ENCODE peak calls at places on chromosomes 1 and 21, in seven cellular contexts. I, Z, S, D, Y, J and G are unnamed samples.

GRCh38 chr1:114353233-114353632 is 157.8 kb downstream of the TRIM33 start:
- DNase-seq in Z (peak), J (no peak), S (no peak), Y (no peak), D (no peak), I (peak), G (no peak)

GRCh38 chr1:10001016-10001665 is 4.1 kb downstream of the RBP7 start:
- DNase-seq in Y (no peak), J (no peak), D (no peak), I (no peak), Z (no peak), S (no peak), G (no peak)

GRCh38 chr1:244664353-244664752 is 11.4 kb downstream of the DESI2 start:
- DNase-seq in D (no peak), S (no peak), Y (no peak), Z (peak), J (no peak), I (peak), G (no peak)

GRCh38 chr1:62621907-62622306 is 24.6 kb downstream of the ANGPTL3 start:
- DNase-seq in D (peak), S (no peak), J (no peak), Y (peak), I (peak), Z (peak), G (no peak)

GRCh38 chr1:164369698-164370365 is 189.2 kb upstream of the PBX1 start:
- DNase-seq in Z (no peak), S (no peak), D (no peak), J (no peak), I (no peak), Y (no peak), G (no peak)

GRCh38 chr1:35367914-35368313 is 99.4 kb downstream of the ZMYM4 start:
- DNase-seq in I (no peak), Y (no peak), S (no peak), Z (no peak), J (no peak), D (no peak), G (no peak)

GRCh38 chr1:155648207-155649147 is 38.5 kb downstream of the MSTO1 start:
- DNase-seq in D (peak), I (peak), Z (peak), Y (peak), S (peak), J (peak), G (peak)

GRCh38 chr1:90995495-90995894 is 26.3 kb downstream of the ZNF644 start:
- DNase-seq in Z (peak), Y (no peak), D (no peak), I (no peak), J (no peak), S (no peak), G (no peak)

GRCh38 chr1:232186936-232187335 is 443.0 kb downstream of the SIPA1L2 start:
- DNase-seq in D (peak), Y (no peak), S (peak), J (no peak), Z (no peak), I (peak), G (no peak)

GRCh38 chr1:231618588-231619256 is 7.9 kb upstream of the DISC1 start:
- DNase-seq in J (no peak), I (no peak), Z (no peak), Y (no peak), S (no peak), D (no peak), G (no peak)

GRCh38 chr1:9151326-9151860 is 22.5 kb upstream of the GPR157 start:
- DNase-seq in Y (no peak), S (no peak), J (no peak), D (no peak), I (no peak), Z (peak), G (no peak)

GRCh38 chr1:22673486-22674409 is 20.7 kb downstream of the C1QB start:
- DNase-seq in Y (peak), I (peak), S (no peak), J (peak), D (peak), Z (peak), G (no peak)

GRCh38 chr1:163036661-163037060 is 32.5 kb upstream of the RGS4 start:
- DNase-seq in Z (peak), J (no peak), D (no peak), Y (peak), I (no peak), S (no peak), G (no peak)

GRCh38 chr1:15777913-15778707 is 19.5 kb downstream of the FBLIM1 start:
- DNase-seq in D (no peak), J (no peak), I (no peak), Y (no peak), S (no peak), Z (no peak), G (no peak)

GRCh38 chr1:20981903-20982695 is 194.6 kb downstream of the EIF4G3 start:
- DNase-seq in D (peak), Z (peak), Y (no peak), I (no peak), J (no peak), S (no peak), G (no peak)

GRCh38 chr1:232425421-232425820 is 204.5 kb downstream of the SIPA1L2 start:
- DNase-seq in Z (no peak), J (no peak), D (no peak), Y (no peak), I (no peak), S (no peak), G (no peak)

GRCh38 chr1:43854473-43854872 is 79.1 kb upstream of the ARTN start:
- DNase-seq in Z (no peak), S (no peak), D (no peak), I (no peak), J (no peak), Y (no peak), G (no peak)

GRCh38 chr1:24409535-24409934 is 4.0 kb downstream of the STPG1 start:
- DNase-seq in S (no peak), Z (peak), I (no peak), Y (peak), D (peak), J (no peak), G (no peak)

GRCh38 chr1:96927125-96927524 is 205.5 kb downstream of the PTBP2 start:
- DNase-seq in Z (peak), Y (no peak), D (no peak), J (no peak), I (peak), S (no peak), G (no peak)

GRCh38 chr1:39154553-39155361 is 49.7 kb upstream of the MACF1 start:
- DNase-seq in I (peak), J (no peak), Y (peak), Z (peak), S (no peak), D (peak), G (no peak)

GRCh38 chr21:35170244-35170756 is 121.2 kb upstream of the RUNX1 start:
- DNase-seq in I (no peak), S (no peak), Y (no peak), D (no peak), Z (no peak), J (no peak), G (no peak)

GRCh38 chr1:229456016-229456415 is 22.1 kb upstream of the ACTA1 start:
- DNase-seq in I (no peak), J (no peak), Y (no peak), S (no peak), Z (no peak), D (no peak), G (no peak)

GRCh38 chr1:203177471-203178039 is 1.9 kb upstream of the MYBPH start:
- DNase-seq in I (peak), S (no peak), J (no peak), Y (no peak), Z (peak), D (peak), G (no peak)

GRCh38 chr1:240618946-240619345 is 7.0 kb upstream of the GREM2 start:
- DNase-seq in J (no peak), I (no peak), Z (no peak), S (no peak), D (no peak), Y (peak), G (no peak)

GRCh38 chr21:33127154-33127893 is 57.4 kb downstream of the OLIG1 start:
- DNase-seq in J (peak), D (peak), Z (peak), I (peak), Y (peak), S (no peak), G (peak)

GRCh38 chr21:40635336-40635735 is 211.6 kb downstream of the DSCAM start:
- DNase-seq in J (no peak), D (no peak), Z (no peak), S (no peak), Y (no peak), I (no peak), G (no peak)

GRCh38 chr1:95022527-95022926 is 50.2 kb downstream of the ALG14 start:
- DNase-seq in J (no peak), D (no peak), I (no peak), S (no peak), Z (no peak), Y (no peak), G (no peak)

GRCh38 chr1:6352138-6352563 is 41.4 kb downstream of the ACOT7 start:
- DNase-seq in D (no peak), J (no peak), I (peak), S (peak), Y (peak), Z (no peak), G (peak)

DNA sequence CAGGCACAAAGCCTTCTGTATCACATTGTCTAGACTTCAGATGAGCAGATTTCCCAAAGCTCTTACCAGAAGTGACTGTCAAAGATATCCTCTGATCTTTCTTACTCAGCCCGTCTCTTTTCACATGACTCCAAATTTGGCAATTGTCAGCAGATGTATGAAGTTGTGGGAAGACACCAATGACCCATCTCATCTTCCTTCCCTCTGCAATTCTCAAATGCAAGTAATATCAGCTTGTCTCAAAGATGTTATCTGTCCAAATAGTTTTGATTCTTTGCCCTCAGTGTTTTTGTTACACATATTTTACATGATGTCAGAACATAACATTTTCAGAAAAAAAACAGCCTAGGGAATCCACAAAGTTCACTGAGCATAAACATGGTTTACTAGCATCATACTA is 45.1 kb upstream of the RGS2 start:
- DNase-seq in I (no peak), S (no peak), Z (peak), D (peak), Y (peak), J (no peak), G (no peak)
- H3K4ac ChIP-seq in I (no peak), S (no peak), Z (no peak), D (no peak), Y (no peak), J (no peak), G (no peak)

GRCh38 chr21:42925114-42925907 is at the start of gene ERVH48-1:
- DNase-seq in I (peak), D (peak), J (no peak), Y (peak), Z (peak), S (no peak), G (peak)

GRCh38 chr21:42923553-42924432 is 1.6 kb downstream of the ERVH48-1 start:
- DNase-seq in S (peak), J (peak), Z (peak), Y (peak), D (peak), I (peak), G (peak)

GRCh38 chr21:42922918-42923317 is 2.5 kb downstream of the ERVH48-1 start:
- DNase-seq in I (no peak), S (no peak), J (no peak), D (no peak), Z (no peak), Y (no peak), G (no peak)

GRCh38 chr21:42921912-42922311 is 3.5 kb downstream of the ERVH48-1 start:
- DNase-seq in D (no peak), J (no peak), Z (no peak), I (no peak), S (no peak), Y (no peak), G (no peak)

DNA sequence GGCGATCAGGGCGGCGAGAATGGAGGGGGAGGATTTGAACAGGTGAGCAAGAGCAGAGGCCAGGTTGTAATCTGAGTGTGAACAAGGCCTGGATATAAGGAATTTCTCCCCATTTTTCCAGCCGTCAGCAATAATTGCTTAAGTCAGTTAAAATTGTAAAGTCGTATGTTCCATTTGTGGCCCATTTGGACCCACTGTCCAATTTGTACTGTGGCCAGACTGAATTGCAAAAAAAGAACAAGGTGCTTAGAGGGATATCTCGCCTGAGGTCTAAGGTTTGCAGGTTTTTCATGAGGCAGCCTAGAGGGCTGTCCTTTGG is 1.0 kb downstream of the ERVH48-1 start:
- DNase-seq in S (no peak), J (no peak), Y (no peak), D (no peak), I (no peak), Z (no peak), G (no peak)
- H3K4me2 ChIP-seq in S (peak), J (no peak), Y (peak), D (no peak), I (peak), Z (no peak), G (peak)

DNA sequence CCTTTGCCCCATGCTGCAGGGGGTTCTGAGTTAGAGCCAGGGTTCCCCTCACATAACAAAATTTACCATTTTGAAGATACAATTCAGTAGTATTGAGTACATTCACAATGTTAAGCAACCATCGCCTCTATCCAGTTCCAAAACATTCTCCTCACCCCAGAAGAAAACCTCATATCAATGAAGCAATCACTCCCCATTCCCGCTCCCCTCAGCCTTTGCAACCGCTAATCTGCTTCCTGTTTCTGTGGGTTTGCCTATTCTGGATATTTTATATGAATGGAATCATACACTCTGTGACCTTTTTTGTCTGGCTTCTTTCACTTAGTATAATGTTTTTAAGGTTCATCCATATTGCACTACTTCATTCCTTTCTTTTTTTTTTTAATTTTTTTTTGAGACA is 32.9 kb downstream of the SERINC2 start:
- DNase-seq in S (no peak), J (no peak), I (no peak), Y (no peak), D (no peak), Z (no peak), G (no peak)
- H3K9ac ChIP-seq in S (no peak), J (no peak), I (no peak), Y (no peak), D (no peak), Z (no peak), G (no peak)

DNA sequence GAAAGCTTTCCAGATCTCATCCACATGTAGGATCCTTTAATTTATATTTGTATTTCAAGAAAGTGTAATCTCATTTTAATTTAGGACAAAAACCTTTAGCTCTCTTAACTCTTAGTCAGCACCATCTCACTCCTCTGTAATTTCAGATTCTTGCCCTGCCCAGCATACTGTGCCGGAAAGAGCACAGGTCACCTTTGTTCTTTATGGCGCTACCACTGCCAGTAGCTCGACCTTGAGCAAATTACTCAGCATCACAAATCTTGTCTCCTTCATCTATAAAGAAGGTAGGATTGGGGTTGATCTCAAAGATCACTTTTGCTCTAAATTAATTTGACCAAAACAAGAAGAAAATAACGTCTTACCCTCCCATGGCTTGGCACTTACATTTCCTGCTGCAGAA is 56.1 kb upstream of the ZC3H11B start:
- DNase-seq in I (no peak), Z (no peak), J (no peak), S (no peak), Y (no peak), D (no peak), G (no peak)
- H3K4ac ChIP-seq in I (no peak), Z (no peak), J (no peak), S (no peak), Y (no peak), D (no peak), G (no peak)

DNA sequence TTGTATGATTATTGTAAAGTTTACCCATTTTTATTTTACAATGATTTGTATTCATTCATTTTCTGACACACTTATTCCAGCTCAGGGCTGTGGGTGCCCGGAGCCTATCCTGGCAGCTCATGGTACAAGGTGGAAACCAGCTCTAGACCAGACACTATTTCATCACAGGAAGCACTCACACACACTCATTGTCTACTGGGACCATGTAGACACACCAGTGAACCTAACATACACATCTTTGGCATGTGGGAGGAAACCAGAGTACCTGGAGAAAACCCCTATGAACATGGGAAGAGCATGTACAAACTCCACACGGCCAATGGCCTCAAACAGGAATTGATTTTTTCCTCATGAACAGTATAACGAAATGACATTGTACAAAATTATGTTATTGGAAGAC is 2.4 kb downstream of the DTL start:
- DNase-seq in S (no peak), J (no peak), Y (no peak), D (peak), Z (no peak), I (no peak), G (no peak)
- H3K4me2 ChIP-seq in S (peak), J (no peak), Y (no peak), D (no peak), Z (no peak), I (peak), G (peak)

GRCh38 chr1:26848499-26848898 is 14.4 kb upstream of the SFN start:
- DNase-seq in D (no peak), Z (no peak), J (no peak), S (no peak), Y (no peak), I (no peak), G (no peak)
- H3K9ac ChIP-seq in D (peak), Z (no peak), J (no peak), S (no peak), Y (no peak), I (no peak), G (no peak)

GRCh38 chr1:4481451-4481850 is 173.0 kb upstream of the AJAP1 start:
- DNase-seq in D (no peak), S (no peak), I (no peak), Y (no peak), Z (no peak), J (no peak), G (no peak)

DNA sequence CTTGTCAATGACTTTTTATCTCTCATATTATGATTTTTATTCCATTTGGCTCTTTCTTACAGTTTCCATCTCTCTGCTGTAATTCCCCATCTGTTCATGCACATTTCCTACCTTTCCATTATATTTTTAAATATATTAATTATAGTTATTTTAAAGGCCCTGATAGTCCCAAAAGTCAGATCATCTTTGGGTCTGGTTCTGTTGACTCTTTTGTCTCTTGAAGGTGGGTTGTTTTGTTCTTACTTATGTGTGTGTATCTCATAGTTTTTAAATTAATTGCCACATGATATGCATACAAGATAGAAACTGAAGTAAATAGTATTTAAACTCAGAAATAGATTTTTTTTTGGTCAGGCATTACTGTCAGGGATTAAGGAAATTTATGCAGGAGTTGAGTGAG is 178.0 kb upstream of the AJAP1 start:
- DNase-seq in Z (no peak), J (no peak), I (no peak), D (no peak), S (no peak), Y (no peak), G (no peak)
- H3K4ac ChIP-seq in Z (no peak), J (no peak), I (no peak), D (no peak), S (no peak), Y (no peak), G (no peak)

DNA sequence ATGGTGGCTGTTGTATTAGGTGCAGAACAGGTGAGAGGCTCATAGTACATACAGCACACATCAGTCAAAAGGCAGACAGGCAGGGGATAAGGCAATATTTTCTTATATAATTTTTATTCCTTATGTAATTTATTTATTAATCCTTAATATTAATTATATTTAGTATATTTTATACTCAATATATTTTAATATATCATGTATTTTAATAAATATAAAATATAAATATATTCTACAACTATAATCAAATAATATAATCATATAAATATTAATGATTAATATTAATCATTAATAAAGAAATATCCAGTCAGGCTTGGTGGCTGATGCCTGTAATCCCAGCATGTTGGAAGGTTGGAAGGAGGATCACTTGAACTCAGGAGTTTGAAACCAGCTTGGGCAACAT is 17.7 kb upstream of the ACBD3 start:
- DNase-seq in I (no peak), Z (no peak), D (no peak), J (no peak), S (no peak), Y (no peak), G (no peak)
- H3K4me2 ChIP-seq in I (no peak), Z (no peak), D (no peak), J (no peak), S (no peak), Y (no peak), G (no peak)